ENCODE peak calls at places on chromosomes 11 and 22, in five cellular contexts. G is stimulated activated naive CD8-positive, alpha-beta T cell treated with anti-CD3 and anti-CD28 coated beads, Interleukin-15, amount 100 ng/mL, for 72 hours; O is EL; Y is WTC11; K is psoas muscle. P is an unnamed sample.

GRCh38 chr11:15197696-15198095 is 83.0 kb downstream of the INSC start:
- DNase-seq in G (no peak), Y (no peak), K (no peak), O (no peak), P (no peak)

GRCh38 chr11:46333129-46333947 is 13.9 kb upstream of the DGKZ start:
- DNase-seq in K (no peak), G (no peak), Y (peak; percentile 54), O (no peak), P (peak; percentile 32)

GRCh38 chr11:78720281-78720989 is 145.8 kb upstream of the NARS2 start:
- DNase-seq in O (no peak), G (no peak), K (no peak), Y (no peak), P (no peak)

GRCh38 chr11:34860034-34860433 is 56.1 kb downstream of the APIP start:
- DNase-seq in Y (no peak), O (no peak), K (peak; percentile 64), G (no peak), P (no peak)

GRCh38 chr11:75223954-75224643 is 16.5 kb upstream of the TPBGL start:
- DNase-seq in Y (no peak), K (no peak), O (peak; percentile 12), G (no peak), P (no peak)

GRCh38 chr11:133639408-133639807 is 107.1 kb upstream of the OPCML start:
- DNase-seq in Y (no peak), K (no peak), O (no peak), G (no peak), P (no peak)

GRCh38 chr11:20207781-20208621 is 47.7 kb upstream of the DBX1 start:
- DNase-seq in K (no peak), G (no peak), Y (peak; percentile 54), O (no peak), P (peak; percentile 54)

GRCh38 chr22:17855891-17856290 is 81.6 kb upstream of the BID start:
- DNase-seq in Y (no peak), K (no peak), G (no peak), O (no peak), P (no peak)

GRCh38 chr11:17564687-17565042 is 17.6 kb downstream of the OTOG start:
- DNase-seq in G (peak; percentile 6), O (no peak), K (no peak), Y (peak; percentile 53), P (no peak)

GRCh38 chr11:11860103-11860979 is 18.6 kb downstream of the USP47 start:
- DNase-seq in K (no peak), Y (no peak), O (peak; percentile 33), G (no peak), P (no peak)

GRCh38 chr22:43293661-43294392 is 49.3 kb downstream of the SCUBE1 start:
- DNase-seq in G (no peak), Y (no peak), O (peak; percentile 47), K (peak; percentile 80), P (peak; percentile 66)

GRCh38 chr22:40008726-40009125 is 14.0 kb downstream of the FAM83F start:
- DNase-seq in O (no peak), Y (no peak), G (no peak), K (peak; percentile 19), P (no peak)

GRCh38 chr11:65401073-65401802 is 14.8 kb downstream of the FRMD8 start:
- DNase-seq in G (no peak), O (no peak), Y (peak; percentile 45), K (no peak), P (no peak)

GRCh38 chr22:40436460-40437431 is 66.4 kb downstream of the SGSM3 start:
- DNase-seq in K (no peak), O (peak; percentile 51), G (no peak), Y (no peak), P (peak; percentile 39)

GRCh38 chr11:2136209-2136951 is 2.8 kb downstream of the IGF2 start:
- DNase-seq in O (no peak), G (no peak), K (peak; percentile 50), Y (peak; percentile 45), P (no peak)

GRCh38 chr11:99449345-99449744 is 428.6 kb downstream of the CNTN5 start:
- DNase-seq in K (no peak), O (no peak), G (no peak), Y (no peak), P (no peak)

GRCh38 chr11:65598258-65598699 is 2.7 kb upstream of the KCNK7 start:
- DNase-seq in O (no peak), G (no peak), Y (no peak), K (no peak), P (no peak)

GRCh38 chr11:93663021-93663420 is 1.5 kb downstream of the CEP295 start:
- DNase-seq in G (no peak), K (no peak), Y (no peak), O (no peak), P (no peak)

GRCh38 chr11:77211040-77211451 is 83.0 kb downstream of the MYO7A start:
- DNase-seq in O (no peak), G (no peak), K (peak; percentile 39), Y (no peak), P (no peak)